ENCODE peak calls at places on chromosomes 3 and 15, in five cellular contexts. D is KG1; H is ecto neural progenitor cell; C is stimulated activated CD8-positive, alpha-beta memory T cell treated with anti-CD3 and anti-CD28 coated beads, Interleukin-7, amount 100 ng/mL, for 24 hours; M is stimulated activated CD4-positive, alpha-beta T cell treated with anti-CD3 and anti-CD28 coated beads, TNF-alpha, amount 100 ng/mL, for 4 hours. X is an unnamed sample.

GRCh38 chr3:94258851-94259250 is 196.0 kb downstream of the NSUN3 start:
- DNase-seq in D (no peak), H (no peak), C (no peak), M (no peak), X (no peak)

GRCh38 chr15:58459045-58459444 is 27.3 kb downstream of the LIPC start:
- DNase-seq in D (no peak), H (no peak), C (no peak), M (no peak), X (no peak)

GRCh38 chr3:147472846-147473245 is 63.7 kb downstream of the ZIC1 start:
- DNase-seq in D (no peak), H (no peak), C (no peak), M (no peak), X (no peak)

GRCh38 chr15:60091150-60091549 is 87.0 kb downstream of the FOXB1 start:
- DNase-seq in D (no peak), H (no peak), C (no peak), M (no peak), X (no peak)

GRCh38 chr3:161409069-161409468 is 37.8 kb upstream of the SPTSSB start:
- DNase-seq in D (peak), H (no peak), C (no peak), M (no peak), X (no peak)

GRCh38 chr15:40790723-40791122 is 16.2 kb upstream of the ZFYVE19 start:
- DNase-seq in D (no peak), H (no peak), C (no peak), M (no peak), X (peak)

GRCh38 chr15:63447277-63447676 is 57.1 kb upstream of the USP3 start:
- DNase-seq in D (no peak), H (no peak), C (no peak), M (no peak), X (no peak)

GRCh38 chr3:27802849-27803248 is 80.7 kb upstream of the EOMES start:
- DNase-seq in D (no peak), H (no peak), C (no peak), M (no peak), X (no peak)

GRCh38 chr3:150922611-150923010 is 17.4 kb upstream of the MINDY4B start:
- DNase-seq in D (no peak), H (peak), C (no peak), M (no peak), X (peak)

GRCh38 chr15:76150971-76151598 is 91.3 kb downstream of the TMEM266 start:
- DNase-seq in D (peak), H (peak), C (peak), M (peak), X (peak)

GRCh38 chr3:65946438-65946837 is 92.3 kb downstream of the MAGI1 start:
- DNase-seq in D (no peak), H (no peak), C (no peak), M (no peak), X (peak)

GRCh38 chr15:63504979-63505841 is 817 bp downstream of the USP3 start:
- DNase-seq in D (peak), H (peak), C (no peak), M (no peak), X (peak)

GRCh38 chr3:141471160-141471559 is 15.7 kb upstream of the RASA2 start:
- DNase-seq in D (no peak), H (no peak), C (no peak), M (no peak), X (no peak)

X was measured in cardiac muscle cell.